ENCODE peak calls at places on chromosomes 13 and 19, in five cellular contexts. One of them, this sample, is unnamed.

GRCh38 chr13:96082640-96083039 is 7.3 kb upstream of the HS6ST3 start:
- DNase-seq in HS-27A: no peak
- DNase-seq in upper lobe of left lung: no peak
- DNase-seq in neuronal stem cell: no peak
- DNase-seq in GM04503: no peak
- DNase-seq in this sample: no peak

GRCh38 chr19:50330365-50331078 is 1.3 kb upstream of the KCNC3 start:
- DNase-seq in HS-27A: no peak
- DNase-seq in upper lobe of left lung: peak
- DNase-seq in neuronal stem cell: peak
- DNase-seq in GM04503: no peak
- DNase-seq in this sample: no peak

GRCh38 chr19:2166741-2167738 is 3.3 kb downstream of the DOT1L start:
- DNase-seq in HS-27A: no peak
- DNase-seq in upper lobe of left lung: peak
- DNase-seq in neuronal stem cell: no peak
- DNase-seq in GM04503: no peak
- DNase-seq in this sample: peak

GRCh38 chr13:48976677-48977625 is 1.2 kb downstream of the FNDC3A start:
- DNase-seq in HS-27A: no peak
- DNase-seq in upper lobe of left lung: no peak
- DNase-seq in neuronal stem cell: no peak
- DNase-seq in GM04503: peak
- DNase-seq in this sample: no peak

GRCh38 chr19:5782322-5782721 is 2.2 kb downstream of the PRR22 start:
- DNase-seq in HS-27A: no peak
- DNase-seq in upper lobe of left lung: no peak
- DNase-seq in neuronal stem cell: no peak
- DNase-seq in GM04503: no peak
- DNase-seq in this sample: no peak

GRCh38 chr13:42078113-42078769 is 29.8 kb downstream of the DGKH start:
- DNase-seq in HS-27A: no peak
- DNase-seq in upper lobe of left lung: no peak
- DNase-seq in neuronal stem cell: no peak
- DNase-seq in GM04503: no peak
- DNase-seq in this sample: no peak

GRCh38 chr19:51546650-51547396 is 15.4 kb upstream of the SIGLEC6 start:
- DNase-seq in HS-27A: peak
- DNase-seq in upper lobe of left lung: no peak
- DNase-seq in neuronal stem cell: no peak
- DNase-seq in GM04503: no peak
- DNase-seq in this sample: no peak

GRCh38 chr13:39025433-39025839 is 12.5 kb downstream of the PROSER1 start:
- DNase-seq in HS-27A: no peak
- DNase-seq in upper lobe of left lung: no peak
- DNase-seq in neuronal stem cell: no peak
- DNase-seq in GM04503: no peak
- DNase-seq in this sample: no peak

GRCh38 chr19:8654591-8655339 is 24.3 kb downstream of the NFILZ start:
- DNase-seq in HS-27A: no peak
- DNase-seq in upper lobe of left lung: peak
- DNase-seq in neuronal stem cell: peak
- DNase-seq in GM04503: no peak
- DNase-seq in this sample: no peak

GRCh38 chr13:33970746-33971145 is 152.8 kb downstream of the RFC3 start:
- DNase-seq in HS-27A: no peak
- DNase-seq in upper lobe of left lung: no peak
- DNase-seq in neuronal stem cell: no peak
- DNase-seq in GM04503: no peak
- DNase-seq in this sample: no peak